ENCODE peak calls at places on chromosomes 4 and X, in seven cellular contexts. M, B, D, R, G, P and J are unnamed samples.

GRCh38 chr4:183783933-183784622 is 121.0 kb upstream of the STOX2 start:
- DNase-seq in M (no peak), B (no peak), D (no peak), R (peak), G (no peak), P (no peak), J (no peak)

GRCh38 chrX:134026732-134027311 is 41.4 kb upstream of the GPC3 start:
- DNase-seq in M (peak), B (peak), D (no peak), R (peak), G (peak), P (peak), J (no peak)

GRCh38 chrX:136907626-136908025 is 27.1 kb upstream of the RBMX start:
- DNase-seq in M (peak), B (no peak), D (peak), R (no peak), G (peak), P (no peak), J (no peak)

GRCh38 chrX:39689374-39690104 is 408.2 kb downstream of the BCOR start:
- DNase-seq in M (no peak), B (peak), D (no peak), R (no peak), G (no peak), P (no peak), J (no peak)

GRCh38 chr4:55727746-55728145 is 91.6 kb upstream of the NMU start:
- DNase-seq in M (no peak), B (no peak), D (no peak), R (no peak), G (no peak), P (no peak), J (no peak)

GRCh38 chr4:148441624-148441985 is 609 bp downstream of the NR3C2 start:
- DNase-seq in M (no peak), B (no peak), D (no peak), R (no peak), G (peak), P (no peak), J (no peak)

GRCh38 chr4:10832989-10833635 is 148.5 kb upstream of the CLNK start:
- DNase-seq in M (peak), B (no peak), D (no peak), R (no peak), G (peak), P (no peak), J (no peak)

GRCh38 chrX:107686026-107686425 is 57.7 kb downstream of the PRPS1 start:
- DNase-seq in M (no peak), B (no peak), D (no peak), R (no peak), G (no peak), P (no peak), J (no peak)

GRCh38 chrX:586351-586750 is 44.2 kb upstream of the SHOX start:
- DNase-seq in M (no peak), B (no peak), D (no peak), R (no peak), G (no peak), P (no peak), J (no peak)

GRCh38 chr4:90357117-90357710 is 230.0 kb downstream of the CCSER1 start:
- DNase-seq in M (peak), B (no peak), D (no peak), R (peak), G (no peak), P (no peak), J (peak)

GRCh38 chr4:2079006-2079405 is 19.9 kb downstream of the NAT8L start:
- DNase-seq in M (no peak), B (no peak), D (no peak), R (no peak), G (no peak), P (no peak), J (no peak)

GRCh38 chrX:37060999-37061398 is 52.8 kb downstream of the FAM47C start:
- DNase-seq in M (peak), B (no peak), D (no peak), R (peak), G (peak), P (peak), J (peak)

GRCh38 chr4:157220026-157220881 is at the start of gene GRIA2:
- DNase-seq in M (peak), B (peak), D (peak), R (peak), G (peak), P (peak), J (no peak)

GRCh38 chrX:150680974-150681373 is 12.2 kb upstream of the MTMR1 start:
- DNase-seq in M (peak), B (no peak), D (no peak), R (peak), G (no peak), P (no peak), J (no peak)

GRCh38 chrX:122579521-122579920 is 604.6 kb upstream of the GRIA3 start:
- DNase-seq in M (no peak), B (no peak), D (no peak), R (no peak), G (no peak), P (no peak), J (no peak)

GRCh38 chrX:48911407-48912182 is at the start of gene SLC35A2:
- DNase-seq in M (peak), B (peak), D (peak), R (no peak), G (peak), P (peak), J (no peak)

GRCh38 chr4:6773106-6773505 is 9.4 kb upstream of the KIAA0232 start:
- DNase-seq in M (no peak), B (no peak), D (no peak), R (no peak), G (no peak), P (no peak), J (no peak)

GRCh38 chrX:11663875-11664210 is 1.9 kb downstream of the ARHGAP6 start:
- DNase-seq in M (no peak), B (no peak), D (no peak), R (no peak), G (no peak), P (no peak), J (no peak)

GRCh38 chrX:110004210-110004609 is 1.3 kb downstream of the TMEM164 start:
- DNase-seq in M (peak), B (no peak), D (peak), R (no peak), G (no peak), P (no peak), J (no peak)

GRCh38 chrX:78476701-78477100 is 149.3 kb upstream of the CYSLTR1 start:
- DNase-seq in M (no peak), B (no peak), D (no peak), R (no peak), G (no peak), P (no peak), J (no peak)